ENCODE peak calls at places on chromosomes 13 and 19, in five cellular contexts. One of them, this sample, is unnamed.

GRCh38 chr13:71316964-71317363 is 550.0 kb downstream of the DACH1 start:
- DNase-seq in Peyer's patch: no peak
- DNase-seq in heart left ventricle: no peak
- DNase-seq in body of pancreas: no peak
- DNase-seq in HCT116: no peak
- DNase-seq in this sample: no peak

GRCh38 chr13:97298816-97299215 is 76.7 kb downstream of the MBNL2 start:
- DNase-seq in Peyer's patch: no peak
- DNase-seq in heart left ventricle: no peak
- DNase-seq in body of pancreas: no peak
- DNase-seq in HCT116: no peak
- DNase-seq in this sample: no peak

GRCh38 chr19:31659897-31660210 is 310.6 kb upstream of the TSHZ3 start:
- DNase-seq in Peyer's patch: no peak
- DNase-seq in heart left ventricle: no peak
- DNase-seq in body of pancreas: no peak
- DNase-seq in HCT116: no peak
- DNase-seq in this sample: no peak

GRCh38 chr19:41913476-41914190 is 14.6 kb downstream of the ERFL start:
- DNase-seq in Peyer's patch: no peak
- DNase-seq in heart left ventricle: no peak
- DNase-seq in body of pancreas: no peak
- DNase-seq in HCT116: no peak
- DNase-seq in this sample: no peak

GRCh38 chr13:101520672-101521071 is 68.2 kb downstream of the ITGBL1 start:
- DNase-seq in Peyer's patch: no peak
- DNase-seq in heart left ventricle: no peak
- DNase-seq in body of pancreas: no peak
- DNase-seq in HCT116: no peak
- DNase-seq in this sample: no peak

GRCh38 chr13:94656766-94657165 is 55.1 kb downstream of the GPR180 start:
- DNase-seq in Peyer's patch: no peak
- DNase-seq in heart left ventricle: no peak
- DNase-seq in body of pancreas: no peak
- DNase-seq in HCT116: no peak
- DNase-seq in this sample: peak; percentile 67

GRCh38 chr19:35144600-35145436 is 1.8 kb downstream of the FXYD7 start:
- DNase-seq in Peyer's patch: peak; percentile 83
- DNase-seq in heart left ventricle: no peak
- DNase-seq in body of pancreas: peak; percentile 66
- DNase-seq in HCT116: no peak
- DNase-seq in this sample: peak; percentile 35

GRCh38 chr19:50263176-50263575 is 59.8 kb downstream of the MYH14 start:
- DNase-seq in Peyer's patch: no peak
- DNase-seq in heart left ventricle: no peak
- DNase-seq in body of pancreas: no peak
- DNase-seq in HCT116: no peak
- DNase-seq in this sample: no peak

GRCh38 chr13:79258489-79258888 is 147.6 kb downstream of the RBM26 start:
- DNase-seq in Peyer's patch: no peak
- DNase-seq in heart left ventricle: no peak
- DNase-seq in body of pancreas: no peak
- DNase-seq in HCT116: no peak
- DNase-seq in this sample: no peak

GRCh38 chr19:49502866-49503581 is 6.8 kb downstream of the RPS11 start:
- DNase-seq in Peyer's patch: peak; percentile 68
- DNase-seq in heart left ventricle: no peak
- DNase-seq in body of pancreas: peak; percentile 58
- DNase-seq in HCT116: peak; percentile 54
- DNase-seq in this sample: no peak

GRCh38 chr13:51479199-51479523 is 26.3 kb upstream of the INTS6 start:
- DNase-seq in Peyer's patch: no peak
- DNase-seq in heart left ventricle: no peak
- DNase-seq in body of pancreas: no peak
- DNase-seq in HCT116: no peak
- DNase-seq in this sample: no peak

GRCh38 chr13:76852991-76853390 is 33.2 kb downstream of the KCTD12 start:
- DNase-seq in Peyer's patch: no peak
- DNase-seq in heart left ventricle: no peak
- DNase-seq in body of pancreas: no peak
- DNase-seq in HCT116: no peak
- DNase-seq in this sample: no peak

DNA sequence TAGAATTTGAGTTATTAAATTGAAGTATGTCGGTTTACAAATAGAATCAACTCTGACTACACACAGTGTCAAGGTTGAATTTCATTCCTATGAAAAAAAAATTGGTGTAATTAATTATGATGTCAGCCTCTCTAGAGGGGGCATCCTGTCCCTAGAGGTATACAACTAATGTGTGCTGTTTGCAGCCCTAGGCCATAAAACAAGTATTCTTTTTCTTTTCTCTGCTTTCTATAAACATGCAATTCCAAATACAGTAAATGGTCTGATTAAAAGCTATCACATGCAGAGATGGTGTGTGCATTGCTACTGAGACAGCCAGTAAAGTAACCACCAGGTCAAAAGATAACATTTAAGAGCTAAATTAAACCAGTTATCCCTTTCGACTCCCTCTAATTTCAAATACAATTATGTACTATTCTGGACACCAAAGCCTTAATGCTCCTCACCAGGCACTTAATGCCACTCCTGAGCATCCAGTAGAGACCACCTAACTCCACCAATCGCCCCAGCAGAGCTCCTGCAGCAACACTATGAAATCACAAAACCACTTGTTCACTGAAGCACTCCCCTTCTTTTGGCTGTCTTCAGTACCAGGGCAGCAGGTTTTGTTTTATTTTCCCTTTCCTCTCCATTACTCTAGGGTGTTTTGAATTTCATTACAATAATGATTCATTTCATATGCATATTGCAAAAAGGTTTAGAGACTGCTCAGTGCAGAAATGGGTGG is 427.0 kb downstream of the PCDH9 start:
- DNase-seq in Peyer's patch: no peak
- DNase-seq in heart left ventricle: no peak
- DNase-seq in body of pancreas: no peak
- DNase-seq in HCT116: no peak
- DNase-seq in this sample: no peak
- TF ChIP-seq POLR2A in Peyer's patch: no peak
- TF ChIP-seq POLR2A in heart left ventricle: no peak
- TF ChIP-seq POLR2A in body of pancreas: no peak
- TF ChIP-seq POLR2A in HCT116: no peak
- TF ChIP-seq POLR2A in this sample: no peak

GRCh38 chr19:13819242-13819641 is 24.0 kb downstream of the ZSWIM4 start:
- DNase-seq in Peyer's patch: no peak
- DNase-seq in heart left ventricle: no peak
- DNase-seq in body of pancreas: no peak
- DNase-seq in HCT116: no peak
- DNase-seq in this sample: no peak

GRCh38 chr19:13823901-13824300 is 28.7 kb downstream of the ZSWIM4 start:
- DNase-seq in Peyer's patch: no peak
- DNase-seq in heart left ventricle: no peak
- DNase-seq in body of pancreas: no peak
- DNase-seq in HCT116: no peak
- DNase-seq in this sample: no peak

GRCh38 chr19:13824703-13825102 is 29.5 kb downstream of the ZSWIM4 start:
- DNase-seq in Peyer's patch: no peak
- DNase-seq in heart left ventricle: no peak
- DNase-seq in body of pancreas: no peak
- DNase-seq in HCT116: no peak
- DNase-seq in this sample: no peak

GRCh38 chr19:13823256-13823655 is 28.0 kb downstream of the ZSWIM4 start:
- DNase-seq in Peyer's patch: no peak
- DNase-seq in heart left ventricle: no peak
- DNase-seq in body of pancreas: no peak
- DNase-seq in HCT116: no peak
- DNase-seq in this sample: no peak

GRCh38 chr19:13821292-13821691 is 26.0 kb downstream of the ZSWIM4 start:
- DNase-seq in Peyer's patch: no peak
- DNase-seq in heart left ventricle: no peak
- DNase-seq in body of pancreas: no peak
- DNase-seq in HCT116: no peak
- DNase-seq in this sample: no peak
- TF ChIP-seq POLR2A in Peyer's patch: no peak
- TF ChIP-seq POLR2A in heart left ventricle: no peak
- TF ChIP-seq POLR2A in body of pancreas: no peak
- TF ChIP-seq POLR2A in HCT116: no peak
- TF ChIP-seq POLR2A in this sample: no peak

GRCh38 chr19:52048604-52049493 is at the start of gene ZNF432:
- DNase-seq in Peyer's patch: peak; percentile 94
- DNase-seq in heart left ventricle: peak; percentile 95
- DNase-seq in body of pancreas: peak; percentile 80
- DNase-seq in HCT116: peak; percentile 16
- DNase-seq in this sample: peak; percentile 90
- TF ChIP-seq POLR2A in Peyer's patch: peak; percentile 52
- TF ChIP-seq POLR2A in heart left ventricle: peak; percentile 38
- TF ChIP-seq POLR2A in body of pancreas: peak; percentile 67
- TF ChIP-seq POLR2A in HCT116: no peak
- TF ChIP-seq POLR2A in this sample: peak; percentile 78

GRCh38 chr19:57709616-57710015 is 612 bp upstream of the ZNF154 start:
- DNase-seq in Peyer's patch: no peak
- DNase-seq in heart left ventricle: no peak
- DNase-seq in body of pancreas: no peak
- DNase-seq in HCT116: no peak
- DNase-seq in this sample: no peak

GRCh38 chr19:57712222-57712621 is 3.2 kb upstream of the ZNF154 start:
- DNase-seq in Peyer's patch: no peak
- DNase-seq in heart left ventricle: no peak
- DNase-seq in body of pancreas: no peak
- DNase-seq in HCT116: no peak
- DNase-seq in this sample: peak; percentile 28

GRCh38 chr19:57706346-57706745 is 2.7 kb downstream of the ZNF154 start:
- DNase-seq in Peyer's patch: no peak
- DNase-seq in heart left ventricle: no peak
- DNase-seq in body of pancreas: no peak
- DNase-seq in HCT116: no peak
- DNase-seq in this sample: no peak

GRCh38 chr19:57708641-57709354 is at the start of gene ZNF154:
- DNase-seq in Peyer's patch: peak; percentile 73
- DNase-seq in heart left ventricle: peak; percentile 59
- DNase-seq in body of pancreas: peak; percentile 36
- DNase-seq in HCT116: no peak
- DNase-seq in this sample: no peak
- TF ChIP-seq POLR2A in Peyer's patch: no peak
- TF ChIP-seq POLR2A in heart left ventricle: no peak
- TF ChIP-seq POLR2A in body of pancreas: no peak
- TF ChIP-seq POLR2A in HCT116: no peak
- TF ChIP-seq POLR2A in this sample: no peak

GRCh38 chr19:4473708-4474503 is 1.8 kb downstream of the HDGFL2 start:
- DNase-seq in Peyer's patch: no peak
- DNase-seq in heart left ventricle: no peak
- DNase-seq in body of pancreas: no peak
- DNase-seq in HCT116: no peak
- DNase-seq in this sample: no peak

GRCh38 chr19:4472174-4472974 is at the start of gene HDGFL2:
- DNase-seq in Peyer's patch: no peak
- DNase-seq in heart left ventricle: no peak
- DNase-seq in body of pancreas: no peak
- DNase-seq in HCT116: no peak
- DNase-seq in this sample: no peak

GRCh38 chr19:4473011-4473410 is 914 bp downstream of the HDGFL2 start:
- DNase-seq in Peyer's patch: no peak
- DNase-seq in heart left ventricle: no peak
- DNase-seq in body of pancreas: no peak
- DNase-seq in HCT116: no peak
- DNase-seq in this sample: no peak

GRCh38 chr19:4474504-4475136 is 2.5 kb downstream of the HDGFL2 start:
- DNase-seq in Peyer's patch: no peak
- DNase-seq in heart left ventricle: no peak
- DNase-seq in body of pancreas: no peak
- DNase-seq in HCT116: no peak
- DNase-seq in this sample: no peak

GRCh38 chr19:4471400-4472173 is 510 bp upstream of the HDGFL2 start:
- DNase-seq in Peyer's patch: peak; percentile 99
- DNase-seq in heart left ventricle: peak; percentile 98
- DNase-seq in body of pancreas: peak; percentile 99
- DNase-seq in HCT116: peak; percentile 100
- DNase-seq in this sample: peak; percentile 100
- TF ChIP-seq POLR2A in Peyer's patch: peak; percentile 65
- TF ChIP-seq POLR2A in heart left ventricle: peak; percentile 79
- TF ChIP-seq POLR2A in body of pancreas: peak; percentile 74
- TF ChIP-seq POLR2A in HCT116: peak; percentile 37
- TF ChIP-seq POLR2A in this sample: peak; percentile 91

GRCh38 chr19:17185590-17185989 is 29.6 kb upstream of the USE1 start:
- DNase-seq in Peyer's patch: no peak
- DNase-seq in heart left ventricle: no peak
- DNase-seq in body of pancreas: no peak
- DNase-seq in HCT116: no peak
- DNase-seq in this sample: no peak
- TF ChIP-seq POLR2A in Peyer's patch: no peak
- TF ChIP-seq POLR2A in heart left ventricle: no peak
- TF ChIP-seq POLR2A in body of pancreas: no peak
- TF ChIP-seq POLR2A in HCT116: no peak
- TF ChIP-seq POLR2A in this sample: no peak

This sample was measured in erythroblast.